ENCODE peak calls at places on chromosome 17, in four cellular contexts. V is GM10248, F is WTC11, Q is dorsolateral prefrontal cortex. J is an unnamed sample.
A peak's percentile ranks its signal among the peaks of the same experiment; 100 is the strongest.

GRCh38 chr17:27232328-27232727 is 61.6 kb upstream of the WSB1 start:
- DNase-seq in V (no peak), F (no peak), Q (no peak), J (no peak)

GRCh38 chr17:41777579-41778188 is 8.8 kb downstream of the JUP start:
- DNase-seq in V (no peak), F (no peak), Q (no peak), J (no peak)

GRCh38 chr17:79211061-79211770 is 136.6 kb downstream of the ENGASE start:
- DNase-seq in V (no peak), F (no peak), Q (no peak), J (no peak)

GRCh38 chr17:43713494-43714162 is 45.0 kb downstream of the SOST start:
- DNase-seq in V (peak; percentile 56), F (peak; percentile 52), Q (no peak), J (peak; percentile 78)

GRCh38 chr17:2057714-2058520 is 3.0 kb downstream of the HIC1 start:
- DNase-seq in V (no peak), F (no peak), Q (no peak), J (peak; percentile 40)

GRCh38 chr17:78130439-78131101 is at the start of gene TMC8:
- DNase-seq in V (peak; percentile 69), F (no peak), Q (no peak), J (no peak)

GRCh38 chr17:36602030-36602737 is 801 bp downstream of the MRM1 start:
- DNase-seq in V (no peak), F (no peak), Q (no peak), J (no peak)

GRCh38 chr17:7308625-7309433 is 1.4 kb downstream of the EIF5A start:
- DNase-seq in V (peak; percentile 75), F (peak; percentile 71), Q (no peak), J (peak; percentile 79)

GRCh38 chr17:43620147-43620944 is 41.4 kb downstream of the MEOX1 start:
- DNase-seq in V (no peak), F (no peak), Q (no peak), J (no peak)

GRCh38 chr17:79008666-79009387 is 737 bp downstream of the CANT1 start:
- DNase-seq in V (no peak), F (no peak), Q (no peak), J (no peak)

GRCh38 chr17:42548070-42548837 is 4.5 kb upstream of the HSD17B1 start:
- DNase-seq in V (peak; percentile 93), F (peak; percentile 97), Q (no peak), J (peak; percentile 94)

GRCh38 chr17:67221062-67221998 is 23.7 kb downstream of the HELZ start:
- DNase-seq in V (peak; percentile 26), F (no peak), Q (no peak), J (peak; percentile 47)
- TF ChIP-seq CTCF in V (peak; percentile 50), F (no peak), Q (peak; percentile 34), J (peak; percentile 46)

GRCh38 chr17:13030459-13031305 is 12.9 kb upstream of the ELAC2 start:
- DNase-seq in V (peak; percentile 42), F (no peak), Q (no peak), J (peak; percentile 47)
- TF ChIP-seq CTCF in V (peak; percentile 75), F (peak; percentile 54), Q (peak; percentile 79), J (peak; percentile 78)

GRCh38 chr17:30299000-30299399 is 7.3 kb upstream of the BLMH start:
- DNase-seq in V (no peak), F (no peak), Q (no peak), J (no peak)
- TF ChIP-seq CTCF in V (no peak), F (no peak), Q (no peak), J (no peak)

DNA sequence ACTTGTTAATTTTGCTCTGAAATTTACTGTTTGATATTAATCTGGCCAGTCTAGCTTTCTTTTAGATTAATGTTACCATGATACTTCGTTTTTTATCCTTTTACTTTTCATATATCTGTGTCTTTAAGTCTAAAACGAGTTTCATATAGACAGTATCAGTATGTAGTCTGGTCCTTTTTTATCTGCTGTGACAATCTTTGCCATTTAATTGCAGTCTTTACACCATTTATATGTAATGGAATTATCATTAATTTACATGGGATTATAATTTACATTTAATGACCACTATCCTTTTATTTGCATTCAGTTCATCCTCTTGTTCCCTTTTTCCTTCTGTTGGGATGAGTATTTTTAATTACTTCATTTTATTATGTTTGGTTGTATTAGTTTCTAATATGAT is 243.5 kb downstream of the PRKCA start:
- DNase-seq in V (no peak), F (no peak), Q (no peak), J (no peak)
- TF ChIP-seq CTCF in V (no peak), F (no peak), Q (no peak), J (no peak)

GRCh38 chr17:59219370-59219769 is 941 bp upstream of the GDPD1 start:
- DNase-seq in V (no peak), F (no peak), Q (no peak), J (no peak)

GRCh38 chr17:59219992-59220327 is 351 bp upstream of the GDPD1 start:
- DNase-seq in V (no peak), F (no peak), Q (no peak), J (no peak)

GRCh38 chr17:59223813-59224212 is 3.5 kb downstream of the GDPD1 start:
- DNase-seq in V (no peak), F (no peak), Q (no peak), J (no peak)

GRCh38 chr17:59220328-59221158 is at the start of gene GDPD1:
- DNase-seq in V (peak; percentile 98), F (peak; percentile 97), Q (peak; percentile 95), J (peak; percentile 97)

GRCh38 chr17:59221159-59221847 is 992 bp downstream of the GDPD1 start:
- DNase-seq in V (no peak), F (no peak), Q (no peak), J (no peak)
- TF ChIP-seq CTCF in V (no peak), F (no peak), Q (no peak), J (no peak)

GRCh38 chr17:13576661-13577526 is 24.8 kb downstream of the HS3ST3A1 start:
- DNase-seq in V (no peak), F (no peak), Q (no peak), J (no peak)
- TF ChIP-seq CTCF in V (no peak), F (no peak), Q (no peak), J (no peak)

GRCh38 chr17:9576521-9577401 is at the start of gene CFAP52:
- DNase-seq in V (peak; percentile 85), F (peak; percentile 85), Q (peak; percentile 75), J (peak; percentile 85)
- TF ChIP-seq CTCF in V (peak; percentile 72), F (peak; percentile 32), Q (peak; percentile 72), J (peak; percentile 71)

GRCh38 chr17:68379150-68379510 is 78.2 kb downstream of the WIPI1 start:
- DNase-seq in V (no peak), F (no peak), Q (no peak), J (no peak)

GRCh38 chr17:68379692-68380677 is 77.3 kb downstream of the WIPI1 start:
- DNase-seq in V (no peak), F (no peak), Q (no peak), J (no peak)

GRCh38 chr17:68381076-68381900 is 76.0 kb downstream of the WIPI1 start:
- DNase-seq in V (no peak), F (no peak), Q (no peak), J (no peak)

GRCh38 chr17:68377771-68378201 is 79.5 kb downstream of the WIPI1 start:
- DNase-seq in V (no peak), F (no peak), Q (no peak), J (no peak)

DNA sequence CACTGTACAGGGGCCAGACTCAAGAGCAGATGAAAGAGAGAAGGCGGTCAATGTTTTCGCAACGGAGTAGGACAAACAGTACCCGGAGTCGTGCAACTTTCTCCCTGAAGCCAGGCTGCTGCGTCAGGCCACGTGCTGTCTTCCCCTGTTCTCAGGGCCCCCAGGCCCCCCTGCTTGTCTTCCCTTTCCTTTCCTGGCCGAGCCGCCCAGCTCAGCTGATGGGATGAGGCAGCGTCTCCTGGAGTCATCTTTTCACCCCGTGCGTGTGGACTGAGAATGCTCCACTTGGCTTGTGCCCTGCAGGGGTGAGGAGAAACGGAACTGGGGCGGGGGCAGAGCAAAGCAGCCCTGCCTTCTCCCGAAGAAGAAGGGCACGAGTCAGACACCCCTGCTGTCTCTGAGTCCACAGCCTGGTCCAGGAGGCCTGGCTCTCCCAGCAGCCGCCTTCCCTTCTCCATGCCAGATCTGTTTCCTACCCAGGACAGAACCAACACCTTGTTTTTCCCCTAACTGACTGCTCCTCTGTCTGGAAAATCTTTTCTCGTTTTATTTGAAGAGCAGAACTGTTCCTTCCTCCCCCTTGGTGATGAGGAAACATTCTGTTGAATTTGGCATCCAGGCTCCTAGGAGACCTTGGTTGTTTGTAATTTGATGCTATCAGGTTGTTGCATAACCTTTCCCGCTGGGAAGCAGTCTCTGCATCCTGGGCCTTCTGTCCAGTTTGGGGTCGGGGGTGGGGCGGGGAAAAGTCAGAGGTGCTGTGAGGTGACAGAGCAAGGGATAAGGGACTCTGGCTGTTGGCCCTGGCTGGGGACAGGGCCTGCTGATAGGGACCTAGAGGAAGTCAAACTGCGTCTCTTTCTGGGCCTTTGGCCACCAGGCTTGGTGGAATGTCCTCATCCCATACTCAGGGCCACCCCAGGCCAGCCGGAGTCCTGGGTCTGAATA is 78.8 kb downstream of the WIPI1 start:
- DNase-seq in V (no peak), F (peak; percentile 40), Q (no peak), J (no peak)
- TF ChIP-seq CTCF in V (no peak), F (no peak), Q (no peak), J (no peak)